ENCODE peak calls at places on chromosomes 3 and 15, in six cellular contexts. One of them, this sample, is unnamed.

GRCh38 chr3:16350953-16351318 is 85.9 kb downstream of the OXNAD1 start:
- DNase-seq in astrocyte of the spinal cord: no peak
- DNase-seq in fibroblast of lung: no peak
- DNase-seq in H9: no peak
- DNase-seq in retinal pigment epithelial cell: no peak
- DNase-seq in HFFc6: no peak
- DNase-seq in this sample: no peak

GRCh38 chr3:78130741-78131290 is 1090.9 kb downstream of the ROBO2 start:
- DNase-seq in astrocyte of the spinal cord: no peak
- DNase-seq in fibroblast of lung: no peak
- DNase-seq in H9: no peak
- DNase-seq in retinal pigment epithelial cell: no peak
- DNase-seq in HFFc6: no peak
- DNase-seq in this sample: no peak

GRCh38 chr15:80660114-80660513 is 35.0 kb upstream of the ABHD17C start:
- DNase-seq in astrocyte of the spinal cord: peak; percentile 40
- DNase-seq in fibroblast of lung: peak; percentile 22
- DNase-seq in H9: peak; percentile 51
- DNase-seq in retinal pigment epithelial cell: peak; percentile 2
- DNase-seq in HFFc6: peak; percentile 11
- DNase-seq in this sample: peak; percentile 61

GRCh38 chr15:67146875-67147381 is 81.5 kb downstream of the SMAD3 start:
- DNase-seq in astrocyte of the spinal cord: peak; percentile 92
- DNase-seq in fibroblast of lung: peak; percentile 94
- DNase-seq in H9: no peak
- DNase-seq in retinal pigment epithelial cell: no peak
- DNase-seq in HFFc6: peak; percentile 74
- DNase-seq in this sample: peak; percentile 87

GRCh38 chr15:45457215-45457614 is 65.3 kb downstream of the SLC30A4 start:
- DNase-seq in astrocyte of the spinal cord: no peak
- DNase-seq in fibroblast of lung: no peak
- DNase-seq in H9: no peak
- DNase-seq in retinal pigment epithelial cell: no peak
- DNase-seq in HFFc6: no peak
- DNase-seq in this sample: no peak

GRCh38 chr15:61112231-61112630 is 116.9 kb downstream of the RORA start:
- DNase-seq in astrocyte of the spinal cord: no peak
- DNase-seq in fibroblast of lung: no peak
- DNase-seq in H9: peak; percentile 45
- DNase-seq in retinal pigment epithelial cell: no peak
- DNase-seq in HFFc6: no peak
- DNase-seq in this sample: no peak

GRCh38 chr3:25259871-25260270 is 168.2 kb upstream of the RARB start:
- DNase-seq in astrocyte of the spinal cord: peak; percentile 88
- DNase-seq in fibroblast of lung: peak; percentile 46
- DNase-seq in H9: no peak
- DNase-seq in retinal pigment epithelial cell: no peak
- DNase-seq in HFFc6: no peak
- DNase-seq in this sample: no peak

GRCh38 chr3:43378066-43378935 is 92.0 kb downstream of the SNRK start:
- DNase-seq in astrocyte of the spinal cord: peak; percentile 47
- DNase-seq in fibroblast of lung: peak; percentile 31
- DNase-seq in H9: peak; percentile 67
- DNase-seq in retinal pigment epithelial cell: no peak
- DNase-seq in HFFc6: peak; percentile 3
- DNase-seq in this sample: peak; percentile 61

GRCh38 chr3:38548154-38548931 is 52.2 kb downstream of the EXOG start:
- DNase-seq in astrocyte of the spinal cord: peak; percentile 14
- DNase-seq in fibroblast of lung: no peak
- DNase-seq in H9: no peak
- DNase-seq in retinal pigment epithelial cell: no peak
- DNase-seq in HFFc6: no peak
- DNase-seq in this sample: no peak

GRCh38 chr3:43866529-43867353 is 176.0 kb downstream of the ABHD5 start:
- DNase-seq in astrocyte of the spinal cord: peak; percentile 95
- DNase-seq in fibroblast of lung: peak; percentile 48
- DNase-seq in H9: no peak
- DNase-seq in retinal pigment epithelial cell: no peak
- DNase-seq in HFFc6: peak; percentile 90
- DNase-seq in this sample: peak; percentile 50

GRCh38 chr3:187062526-187063177 is 76.6 kb downstream of the RPL39L start:
- DNase-seq in astrocyte of the spinal cord: peak; percentile 44
- DNase-seq in fibroblast of lung: peak; percentile 88
- DNase-seq in H9: no peak
- DNase-seq in retinal pigment epithelial cell: peak; percentile 36
- DNase-seq in HFFc6: peak; percentile 48
- DNase-seq in this sample: peak; percentile 37

GRCh38 chr3:160643994-160644393 is 33.0 kb upstream of the ARL14 start:
- DNase-seq in astrocyte of the spinal cord: peak; percentile 9
- DNase-seq in fibroblast of lung: no peak
- DNase-seq in H9: no peak
- DNase-seq in retinal pigment epithelial cell: no peak
- DNase-seq in HFFc6: no peak
- DNase-seq in this sample: no peak

GRCh38 chr3:195580733-195581443 is 2.9 kb downstream of the APOD start:
- DNase-seq in astrocyte of the spinal cord: peak; percentile 34
- DNase-seq in fibroblast of lung: peak; percentile 77
- DNase-seq in H9: no peak
- DNase-seq in retinal pigment epithelial cell: peak; percentile 9
- DNase-seq in HFFc6: peak; percentile 44
- DNase-seq in this sample: no peak

GRCh38 chr3:11371758-11372157 is 99.6 kb downstream of the ATG7 start:
- DNase-seq in astrocyte of the spinal cord: no peak
- DNase-seq in fibroblast of lung: no peak
- DNase-seq in H9: no peak
- DNase-seq in retinal pigment epithelial cell: no peak
- DNase-seq in HFFc6: no peak
- DNase-seq in this sample: no peak

GRCh38 chr3:86793786-86794185 is 197.2 kb downstream of the VGLL3 start:
- DNase-seq in astrocyte of the spinal cord: peak; percentile 97
- DNase-seq in fibroblast of lung: peak; percentile 98
- DNase-seq in H9: no peak
- DNase-seq in retinal pigment epithelial cell: peak; percentile 93
- DNase-seq in HFFc6: peak; percentile 96
- DNase-seq in this sample: no peak

GRCh38 chr15:71138473-71138872 is 23.2 kb downstream of the THSD4 start:
- DNase-seq in astrocyte of the spinal cord: no peak
- DNase-seq in fibroblast of lung: no peak
- DNase-seq in H9: no peak
- DNase-seq in retinal pigment epithelial cell: no peak
- DNase-seq in HFFc6: no peak
- DNase-seq in this sample: no peak

GRCh38 chr3:16357698-16358097 is 92.7 kb downstream of the OXNAD1 start:
- DNase-seq in astrocyte of the spinal cord: peak; percentile 29
- DNase-seq in fibroblast of lung: no peak
- DNase-seq in H9: no peak
- DNase-seq in retinal pigment epithelial cell: no peak
- DNase-seq in HFFc6: no peak
- DNase-seq in this sample: no peak

GRCh38 chr15:84840741-84841429 is 23.7 kb downstream of the ALPK3 start:
- DNase-seq in astrocyte of the spinal cord: peak; percentile 32
- DNase-seq in fibroblast of lung: peak; percentile 50
- DNase-seq in H9: peak; percentile 22
- DNase-seq in retinal pigment epithelial cell: peak; percentile 79
- DNase-seq in HFFc6: peak; percentile 50
- DNase-seq in this sample: no peak

GRCh38 chr3:132404276-132404675 is 13.0 kb upstream of the DNAJC13 start:
- DNase-seq in astrocyte of the spinal cord: no peak
- DNase-seq in fibroblast of lung: peak; percentile 6
- DNase-seq in H9: no peak
- DNase-seq in retinal pigment epithelial cell: no peak
- DNase-seq in HFFc6: no peak
- DNase-seq in this sample: no peak

DNA sequence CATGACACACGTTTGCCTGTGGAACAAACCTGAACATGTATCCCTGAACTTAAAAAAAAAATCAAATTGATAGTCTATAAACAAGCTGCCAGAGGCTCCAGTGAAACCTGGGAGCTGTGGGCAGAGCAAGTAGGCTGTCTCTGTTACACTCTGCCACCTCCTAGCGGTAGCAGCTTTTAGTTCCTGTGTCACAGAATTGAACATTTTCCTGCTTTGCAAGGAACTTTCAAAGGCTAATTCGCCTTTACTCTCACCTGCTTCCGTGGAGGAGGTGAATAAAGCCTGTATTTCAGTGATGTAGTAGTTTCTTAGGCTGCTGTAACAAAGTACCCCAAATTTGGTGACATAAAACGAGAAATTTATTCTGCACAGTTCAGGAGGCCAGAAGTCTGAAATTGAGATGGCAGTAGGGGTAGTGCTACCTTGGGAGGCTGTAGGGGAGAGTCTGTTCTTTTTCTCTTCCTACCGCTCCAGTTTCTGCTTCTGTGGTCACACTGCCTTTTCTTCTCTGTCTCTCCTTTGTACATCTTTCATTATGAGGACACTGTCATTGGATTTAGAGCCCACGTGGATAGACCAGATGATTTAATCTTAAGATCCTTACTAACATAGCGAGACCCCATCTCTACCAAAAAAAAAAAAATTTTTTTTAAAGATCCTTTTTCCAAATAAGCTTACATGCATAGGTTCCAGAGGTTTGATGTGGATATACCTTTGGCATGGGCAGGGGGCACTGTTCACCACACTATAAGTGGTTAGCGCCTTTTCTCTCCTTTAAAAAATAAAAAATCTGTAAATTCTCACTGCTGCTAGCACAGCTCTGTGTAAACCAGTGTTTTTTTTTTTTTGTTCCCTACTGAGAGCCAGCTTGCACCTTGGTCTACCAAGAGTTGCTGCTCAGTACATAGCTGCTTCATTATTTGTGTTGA is 25.3 kb downstream of the FBXO22 start:
- DNase-seq in astrocyte of the spinal cord: peak; percentile 38
- DNase-seq in fibroblast of lung: peak; percentile 39
- DNase-seq in H9: peak; percentile 56
- DNase-seq in retinal pigment epithelial cell: no peak
- DNase-seq in HFFc6: no peak
- DNase-seq in this sample: no peak
- TF ChIP-seq CTCF in astrocyte of the spinal cord: peak; percentile 62
- TF ChIP-seq CTCF in fibroblast of lung: peak; percentile 29
- TF ChIP-seq CTCF in H9: peak; percentile 72
- TF ChIP-seq CTCF in retinal pigment epithelial cell: peak; percentile 57
- TF ChIP-seq CTCF in HFFc6: peak; percentile 46
- TF ChIP-seq CTCF in this sample: peak; percentile 64

GRCh38 chr15:90713081-90713480 is 4.1 kb upstream of the BLM start:
- DNase-seq in astrocyte of the spinal cord: no peak
- DNase-seq in fibroblast of lung: no peak
- DNase-seq in H9: no peak
- DNase-seq in retinal pigment epithelial cell: no peak
- DNase-seq in HFFc6: no peak
- DNase-seq in this sample: no peak

GRCh38 chr15:90711842-90712241 is 5.3 kb upstream of the BLM start:
- DNase-seq in astrocyte of the spinal cord: no peak
- DNase-seq in fibroblast of lung: no peak
- DNase-seq in H9: no peak
- DNase-seq in retinal pigment epithelial cell: no peak
- DNase-seq in HFFc6: no peak
- DNase-seq in this sample: no peak

GRCh38 chr15:90716317-90716975 is 700 bp upstream of the BLM start:
- DNase-seq in astrocyte of the spinal cord: no peak
- DNase-seq in fibroblast of lung: peak; percentile 30
- DNase-seq in H9: no peak
- DNase-seq in retinal pigment epithelial cell: no peak
- DNase-seq in HFFc6: peak; percentile 10
- DNase-seq in this sample: no peak

GRCh38 chr15:90718232-90718631 is 1.1 kb downstream of the BLM start:
- DNase-seq in astrocyte of the spinal cord: no peak
- DNase-seq in fibroblast of lung: no peak
- DNase-seq in H9: no peak
- DNase-seq in retinal pigment epithelial cell: no peak
- DNase-seq in HFFc6: no peak
- DNase-seq in this sample: no peak

GRCh38 chr15:90716976-90717821 is at the start of gene BLM:
- DNase-seq in astrocyte of the spinal cord: peak; percentile 98
- DNase-seq in fibroblast of lung: peak; percentile 97
- DNase-seq in H9: peak; percentile 98
- DNase-seq in retinal pigment epithelial cell: peak; percentile 88
- DNase-seq in HFFc6: peak; percentile 95
- DNase-seq in this sample: peak; percentile 95
- TF ChIP-seq CTCF in astrocyte of the spinal cord: peak; percentile 32
- TF ChIP-seq CTCF in fibroblast of lung: peak; percentile 22
- TF ChIP-seq CTCF in H9: peak; percentile 56
- TF ChIP-seq CTCF in retinal pigment epithelial cell: no peak
- TF ChIP-seq CTCF in HFFc6: peak; percentile 68
- TF ChIP-seq CTCF in this sample: peak; percentile 10

DNA sequence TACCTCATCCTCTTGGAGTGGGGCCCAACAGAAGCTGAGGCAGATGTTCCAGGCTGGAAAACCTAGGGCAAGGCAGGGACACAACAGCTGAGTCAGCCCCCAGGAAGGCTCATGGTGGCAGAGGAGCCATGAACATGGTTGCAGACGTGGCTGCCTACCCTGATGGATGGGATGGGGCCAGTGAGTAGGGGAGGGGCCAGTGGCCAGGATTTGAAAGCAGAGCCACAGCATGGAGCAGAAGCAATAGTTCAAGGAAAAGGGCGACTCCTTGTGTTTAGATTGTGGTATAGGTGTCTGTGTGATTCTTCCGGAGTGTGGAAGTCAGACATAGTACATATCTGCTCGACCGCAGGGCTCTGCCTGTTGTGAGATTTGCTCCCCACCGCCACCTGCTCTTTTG is 24.2 kb downstream of the PXYLP1 start:
- DNase-seq in astrocyte of the spinal cord: no peak
- DNase-seq in fibroblast of lung: no peak
- DNase-seq in H9: peak; percentile 67
- DNase-seq in retinal pigment epithelial cell: no peak
- DNase-seq in HFFc6: peak; percentile 36
- DNase-seq in this sample: peak; percentile 30
- TF ChIP-seq CTCF in astrocyte of the spinal cord: peak; percentile 36
- TF ChIP-seq CTCF in fibroblast of lung: no peak
- TF ChIP-seq CTCF in H9: peak; percentile 67
- TF ChIP-seq CTCF in retinal pigment epithelial cell: peak; percentile 30
- TF ChIP-seq CTCF in HFFc6: peak; percentile 69
- TF ChIP-seq CTCF in this sample: no peak

DNA sequence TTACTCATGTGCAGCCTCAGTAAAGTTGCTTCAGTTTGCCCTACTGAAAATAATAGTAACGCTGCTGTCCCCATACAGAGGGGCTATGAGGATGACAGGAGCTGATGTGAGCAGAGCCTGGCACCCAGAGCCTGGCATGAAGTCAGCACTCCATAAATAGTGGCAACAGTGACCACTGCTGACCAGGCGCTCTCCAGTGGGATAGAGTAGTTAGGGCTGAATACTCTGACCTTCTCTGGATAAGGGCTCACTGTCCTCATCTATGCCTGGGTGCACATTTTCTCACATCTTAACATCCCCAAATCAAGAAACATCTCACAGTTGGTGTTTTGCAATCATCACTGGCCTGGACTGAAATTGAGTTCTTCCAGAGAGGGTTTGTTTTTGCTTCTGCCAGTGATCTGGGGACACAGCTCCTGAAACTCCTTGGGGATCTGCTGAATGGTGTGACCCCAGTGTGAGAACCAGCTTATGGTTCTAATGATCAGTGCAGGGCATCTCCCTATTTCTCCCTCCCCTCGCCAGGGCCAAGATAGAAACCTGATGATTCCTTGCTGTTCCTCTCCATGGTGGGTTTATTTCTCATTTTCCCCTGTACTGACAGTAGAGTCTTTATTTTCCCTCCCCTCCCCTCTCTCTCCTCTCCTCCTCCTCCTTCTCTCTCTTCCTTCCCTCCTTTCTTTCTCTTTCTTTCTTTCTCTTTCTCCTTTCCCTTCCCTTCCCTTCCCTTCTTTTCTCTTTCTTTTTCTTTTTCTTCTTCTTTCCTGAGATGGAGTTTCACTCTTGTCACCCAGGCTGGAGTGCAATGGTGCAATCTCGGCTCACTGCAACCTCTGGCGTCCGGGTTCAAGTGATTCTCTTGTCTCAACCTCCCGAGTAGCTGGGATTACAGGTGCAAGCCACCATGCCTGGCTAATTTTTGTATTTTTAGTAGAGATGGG is 3.5 kb upstream of the PCSK6 start:
- DNase-seq in astrocyte of the spinal cord: no peak
- DNase-seq in fibroblast of lung: no peak
- DNase-seq in H9: no peak
- DNase-seq in retinal pigment epithelial cell: no peak
- DNase-seq in HFFc6: no peak
- DNase-seq in this sample: no peak
- TF ChIP-seq CTCF in astrocyte of the spinal cord: no peak
- TF ChIP-seq CTCF in fibroblast of lung: no peak
- TF ChIP-seq CTCF in H9: no peak
- TF ChIP-seq CTCF in retinal pigment epithelial cell: no peak
- TF ChIP-seq CTCF in HFFc6: no peak
- TF ChIP-seq CTCF in this sample: no peak

This sample was measured in Caco-2.